ENCODE peak calls at places on chromosomes 13 and 19, in ten cellular contexts. R, S, Y, V, G, H, J, Z, L and W are unnamed samples.
A peak's percentile ranks its signal among the peaks of the same experiment; 100 is the strongest.

GRCh38 chr13:33642374-33643065 is 175.4 kb upstream of the RFC3 start:
- DNase-seq in R (peak; percentile 42), S (peak; percentile 88), Y (no peak), V (no peak), G (no peak), H (no peak), J (no peak), Z (peak; percentile 31), L (no peak), W (no peak)

GRCh38 chr19:1854542-1855039 is 6.3 kb upstream of the REXO1 start:
- DNase-seq in R (no peak), S (no peak), Y (no peak), V (no peak), G (no peak), H (no peak), J (no peak), Z (peak; percentile 21), L (no peak), W (no peak)

GRCh38 chr13:27001705-27002104 is 169.9 kb downstream of the USP12 start:
- DNase-seq in R (no peak), S (no peak), Y (no peak), V (no peak), G (no peak), H (no peak), J (no peak), Z (no peak), L (no peak), W (no peak)

GRCh38 chr19:47991191-47991808 is 670 bp downstream of the BSPH1 start:
- DNase-seq in R (no peak), S (no peak), Y (no peak), V (no peak), G (no peak), H (no peak), J (no peak), Z (no peak), L (no peak), W (no peak)

GRCh38 chr19:45424191-45425058 is 708 bp upstream of the ERCC1 start:
- DNase-seq in R (peak; percentile 68), S (peak; percentile 83), Y (no peak), V (peak; percentile 87), G (no peak), H (no peak), J (peak; percentile 57), Z (peak; percentile 61), L (no peak), W (peak; percentile 86)

GRCh38 chr13:31073859-31074718 is 87.6 kb downstream of the HSPH1 start:
- DNase-seq in R (no peak), S (no peak), Y (no peak), V (no peak), G (no peak), H (no peak), J (no peak), Z (no peak), L (no peak), W (no peak)

GRCh38 chr13:80473695-80474094 is 132.8 kb upstream of the SPRY2 start:
- DNase-seq in R (no peak), S (no peak), Y (no peak), V (no peak), G (no peak), H (no peak), J (no peak), Z (no peak), L (no peak), W (no peak)

GRCh38 chr19:13796301-13797057 is 1.2 kb downstream of the ZSWIM4 start:
- DNase-seq in R (peak; percentile 64), S (peak; percentile 86), Y (no peak), V (peak; percentile 58), G (no peak), H (peak; percentile 88), J (no peak), Z (peak; percentile 45), L (no peak), W (no peak)

GRCh38 chr13:84662503-84662902 is 780.2 kb upstream of the SLITRK1 start:
- DNase-seq in R (no peak), S (no peak), Y (no peak), V (no peak), G (no peak), H (no peak), J (no peak), Z (no peak), L (no peak), W (no peak)

GRCh38 chr13:101397742-101398141 is 18.6 kb downstream of the NALCN start:
- DNase-seq in R (no peak), S (peak; percentile 66), Y (no peak), V (no peak), G (no peak), H (no peak), J (no peak), Z (no peak), L (no peak), W (no peak)

GRCh38 chr13:27194895-27195764 is 23.5 kb upstream of the USP12 start:
- DNase-seq in R (no peak), S (no peak), Y (no peak), V (peak; percentile 40), G (no peak), H (peak; percentile 75), J (no peak), Z (no peak), L (no peak), W (no peak)

GRCh38 chr19:3771033-3771905 is 759 bp downstream of the RAX2 start:
- DNase-seq in R (no peak), S (no peak), Y (no peak), V (no peak), G (no peak), H (no peak), J (no peak), Z (no peak), L (no peak), W (no peak)

GRCh38 chr13:50154697-50155096 is 139.5 kb downstream of the KCNRG start:
- DNase-seq in R (no peak), S (no peak), Y (no peak), V (no peak), G (no peak), H (no peak), J (no peak), Z (no peak), L (no peak), W (no peak)

GRCh38 chr13:104740616-104741222 is 1674.5 kb upstream of the SLC10A2 start:
- DNase-seq in R (no peak), S (no peak), Y (peak; percentile 5), V (no peak), G (no peak), H (no peak), J (no peak), Z (no peak), L (peak; percentile 3), W (no peak)

GRCh38 chr13:113474179-113474578 is 16.3 kb downstream of the DCUN1D2 start:
- DNase-seq in R (no peak), S (no peak), Y (no peak), V (no peak), G (no peak), H (no peak), J (no peak), Z (no peak), L (no peak), W (no peak)

GRCh38 chr19:42111811-42112210 is 20.4 kb downstream of the POU2F2 start:
- DNase-seq in R (no peak), S (no peak), Y (no peak), V (no peak), G (no peak), H (no peak), J (no peak), Z (no peak), L (no peak), W (no peak)

GRCh38 chr19:34148672-34149185 is 23.6 kb upstream of the LSM14A start:
- DNase-seq in R (no peak), S (no peak), Y (no peak), V (no peak), G (no peak), H (no peak), J (no peak), Z (no peak), L (no peak), W (no peak)

GRCh38 chr19:850221-850978 is 1.7 kb upstream of the ELANE start:
- DNase-seq in R (peak; percentile 91), S (peak; percentile 56), Y (peak; percentile 66), V (peak; percentile 56), G (no peak), H (peak; percentile 84), J (no peak), Z (peak; percentile 89), L (no peak), W (no peak)

GRCh38 chr19:54081032-54081431 is at the start of gene TARM1:
- DNase-seq in R (no peak), S (no peak), Y (no peak), V (no peak), G (no peak), H (no peak), J (no peak), Z (no peak), L (no peak), W (no peak)

GRCh38 chr19:43618921-43619261 is 538 bp downstream of the ZNF428 start:
- DNase-seq in R (no peak), S (no peak), Y (peak; percentile 77), V (peak; percentile 41), G (no peak), H (peak; percentile 60), J (peak; percentile 65), Z (no peak), L (peak; percentile 49), W (no peak)

GRCh38 chr19:49222011-49222410 is 64.4 kb downstream of the TRPM4 start:
- DNase-seq in R (no peak), S (no peak), Y (peak; percentile 41), V (no peak), G (no peak), H (no peak), J (no peak), Z (no peak), L (no peak), W (no peak)

GRCh38 chr13:93603043-93603442 is 376.4 kb downstream of the GPC6 start:
- DNase-seq in R (no peak), S (peak; percentile 30), Y (no peak), V (no peak), G (no peak), H (peak; percentile 1), J (no peak), Z (no peak), L (no peak), W (no peak)

GRCh38 chr13:79528356-79528755 is 47.4 kb downstream of the NDFIP2 start:
- DNase-seq in R (no peak), S (no peak), Y (no peak), V (no peak), G (no peak), H (no peak), J (no peak), Z (no peak), L (no peak), W (no peak)

GRCh38 chr13:23979361-23980159 is 82.3 kb upstream of the C1QTNF9B start:
- DNase-seq in R (peak; percentile 77), S (peak; percentile 62), Y (peak; percentile 46), V (peak; percentile 43), G (peak; percentile 24), H (peak; percentile 57), J (peak; percentile 54), Z (peak; percentile 58), L (peak; percentile 71), W (peak; percentile 71)

GRCh38 chr13:112943309-112944125 is 25.5 kb upstream of the MCF2L start:
- DNase-seq in R (peak; percentile 70), S (no peak), Y (peak; percentile 43), V (peak; percentile 22), G (peak; percentile 49), H (peak; percentile 22), J (peak; percentile 54), Z (peak; percentile 41), L (peak; percentile 38), W (no peak)

GRCh38 chr13:21837841-21838551 is 167.1 kb downstream of the FGF9 start:
- DNase-seq in R (no peak), S (no peak), Y (no peak), V (peak; percentile 10), G (no peak), H (peak; percentile 36), J (no peak), Z (no peak), L (no peak), W (no peak)

GRCh38 chr19:46254776-46255175 is 25.2 kb downstream of the IGFL1 start:
- DNase-seq in R (no peak), S (no peak), Y (no peak), V (no peak), G (no peak), H (no peak), J (no peak), Z (no peak), L (no peak), W (no peak)

GRCh38 chr13:65133094-65133493 is 2097.0 kb downstream of the PCDH9 start:
- DNase-seq in R (no peak), S (no peak), Y (no peak), V (no peak), G (no peak), H (no peak), J (no peak), Z (no peak), L (no peak), W (no peak)